ENCODE peak calls at places on chromosome 15, in five cellular contexts. J, K, Q, T and M are unnamed samples.

GRCh38 chr15:51094606-51095569 is at the start of gene TNFAIP8L3:
- DNase-seq in J (no peak), K (no peak), Q (peak), T (peak), M (peak)

GRCh38 chr15:85764649-85765277 is 30.0 kb downstream of the KLHL25 start:
- DNase-seq in J (no peak), K (no peak), Q (peak), T (no peak), M (no peak)

GRCh38 chr15:50341737-50342136 is 13.3 kb downstream of the GABPB1 start:
- DNase-seq in J (no peak), K (no peak), Q (no peak), T (no peak), M (no peak)

GRCh38 chr15:47422901-47423300 is 294.4 kb upstream of the SEMA6D start:
- DNase-seq in J (no peak), K (no peak), Q (no peak), T (no peak), M (no peak)

GRCh38 chr15:49832421-49832980 is 211.7 kb downstream of the DTWD1 start:
- DNase-seq in J (no peak), K (no peak), Q (peak), T (peak), M (peak)

GRCh38 chr15:72796515-72797337 is 13.2 kb upstream of the ADPGK start:
- DNase-seq in J (no peak), K (peak), Q (peak), T (no peak), M (peak)

GRCh38 chr15:99707481-99708270 is 25.6 kb downstream of the LYSMD4 start:
- DNase-seq in J (no peak), K (no peak), Q (no peak), T (no peak), M (no peak)

GRCh38 chr15:94205366-94205765 is 26.0 kb upstream of the MCTP2 start:
- DNase-seq in J (no peak), K (no peak), Q (no peak), T (no peak), M (no peak)

GRCh38 chr15:90929709-90930019 is 2.7 kb downstream of the HDDC3 start:
- DNase-seq in J (no peak), K (no peak), Q (no peak), T (no peak), M (no peak)

GRCh38 chr15:52680041-52680391 is 828 bp upstream of the ATOSA start:
- DNase-seq in J (no peak), K (no peak), Q (peak), T (no peak), M (no peak)

GRCh38 chr15:31031471-31032064 is 40.1 kb upstream of the MTMR10 start:
- DNase-seq in J (peak), K (no peak), Q (no peak), T (no peak), M (no peak)

GRCh38 chr15:36294359-36294758 is 285.1 kb upstream of the CDIN1 start:
- DNase-seq in J (no peak), K (no peak), Q (no peak), T (no peak), M (no peak)

GRCh38 chr15:65285291-65286068 is 1.2 kb downstream of the PARP16 start:
- DNase-seq in J (no peak), K (no peak), Q (no peak), T (no peak), M (no peak)

GRCh38 chr15:64782751-64783150 is 7.4 kb upstream of the RBPMS2 start:
- DNase-seq in J (no peak), K (no peak), Q (no peak), T (no peak), M (no peak)

GRCh38 chr15:40275954-40276353 is 6.9 kb downstream of the ANKRD63 start:
- DNase-seq in J (no peak), K (no peak), Q (no peak), T (no peak), M (no peak)

GRCh38 chr15:63870403-63871209 is 36.9 kb upstream of the HERC1 start:
- DNase-seq in J (no peak), K (no peak), Q (no peak), T (peak), M (peak)

GRCh38 chr15:68405426-68406250 is 26.3 kb downstream of the ITGA11 start:
- DNase-seq in J (no peak), K (no peak), Q (no peak), T (no peak), M (no peak)

GRCh38 chr15:90988249-90988648 is 6.1 kb downstream of the PRC1 start:
- DNase-seq in J (no peak), K (no peak), Q (peak), T (no peak), M (no peak)

GRCh38 chr15:63908986-63909385 is 75.2 kb upstream of the HERC1 start:
- DNase-seq in J (no peak), K (no peak), Q (no peak), T (no peak), M (no peak)

GRCh38 chr15:40555876-40556275 is 9.0 kb downstream of the CCDC32 start:
- DNase-seq in J (no peak), K (no peak), Q (no peak), T (no peak), M (no peak)

GRCh38 chr15:68321229-68321628 is 43.7 kb downstream of the FEM1B start:
- DNase-seq in J (no peak), K (no peak), Q (no peak), T (no peak), M (no peak)

GRCh38 chr15:80989110-80989517 is 505 bp downstream of the MESD start:
- DNase-seq in J (no peak), K (no peak), Q (no peak), T (no peak), M (no peak)

GRCh38 chr15:59812185-59812870 is 123.2 kb upstream of the BNIP2 start:
- DNase-seq in J (no peak), K (no peak), Q (no peak), T (no peak), M (no peak)

GRCh38 chr15:78205856-78206255 is 28.5 kb downstream of the ACSBG1 start:
- DNase-seq in J (no peak), K (no peak), Q (no peak), T (no peak), M (no peak)

GRCh38 chr15:82855286-82856092 is 46.1 kb downstream of the WHAMM start:
- DNase-seq in J (no peak), K (no peak), Q (no peak), T (no peak), M (no peak)

GRCh38 chr15:72312605-72313447 is 7.1 kb downstream of the CELF6 start:
- DNase-seq in J (no peak), K (peak), Q (peak), T (peak), M (peak)

GRCh38 chr15:60052796-60053195 is 48.7 kb downstream of the FOXB1 start:
- DNase-seq in J (no peak), K (no peak), Q (no peak), T (no peak), M (no peak)

GRCh38 chr15:50390549-50391264 is 33.5 kb upstream of the USP8 start:
- DNase-seq in J (peak), K (no peak), Q (no peak), T (no peak), M (no peak)

GRCh38 chr15:99997112-99997651 is 263.9 kb upstream of the LYSMD4 start:
- DNase-seq in J (no peak), K (no peak), Q (peak), T (no peak), M (no peak)

GRCh38 chr15:38660726-38661125 is 96.1 kb upstream of the RASGRP1 start:
- DNase-seq in J (no peak), K (no peak), Q (no peak), T (no peak), M (no peak)

GRCh38 chr15:94229591-94230365 is 1.6 kb upstream of the MCTP2 start:
- DNase-seq in J (peak), K (no peak), Q (no peak), T (no peak), M (no peak)

GRCh38 chr15:38377547-38378161 is 76.3 kb upstream of the FAM98B start:
- DNase-seq in J (no peak), K (no peak), Q (no peak), T (no peak), M (no peak)

GRCh38 chr15:28984421-28985375 is 98.9 kb downstream of the APBA2 start:
- DNase-seq in J (no peak), K (no peak), Q (peak), T (peak), M (peak)

GRCh38 chr15:48332642-48333034 is 1.4 kb downstream of the DUT start:
- DNase-seq in J (no peak), K (no peak), Q (no peak), T (no peak), M (peak)

GRCh38 chr15:101045236-101045646 is 126.1 kb downstream of the LRRK1 start:
- DNase-seq in J (no peak), K (no peak), Q (no peak), T (no peak), M (no peak)

GRCh38 chr15:76840830-76841460 is 64.2 kb downstream of the SCAPER start:
- DNase-seq in J (no peak), K (peak), Q (peak), T (peak), M (no peak)

DNA sequence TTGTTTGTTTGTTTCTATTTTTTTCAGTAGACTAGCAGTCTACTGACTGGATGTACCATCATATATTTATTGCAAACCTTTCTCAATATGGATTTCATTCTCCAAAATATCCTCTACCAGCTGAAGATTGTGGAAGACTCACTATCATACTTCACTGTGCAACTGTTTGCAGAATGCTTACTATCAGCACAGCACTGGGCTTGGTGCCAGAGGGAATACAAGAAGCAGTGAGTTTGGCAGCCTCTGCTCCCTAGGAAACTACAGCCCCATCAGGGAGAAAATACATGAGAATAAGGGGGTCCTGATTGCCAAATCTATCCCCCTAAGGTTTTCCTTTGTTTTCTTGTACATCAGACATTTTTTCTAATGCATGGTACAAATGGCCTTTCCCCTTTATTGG is 27.5 kb downstream of the AQP9 start:
- DNase-seq in J (no peak), K (no peak), Q (no peak), T (peak), M (no peak)
- TF ChIP-seq JUND in J (no peak), K (no peak), Q (no peak), T (no peak), M (no peak)

DNA sequence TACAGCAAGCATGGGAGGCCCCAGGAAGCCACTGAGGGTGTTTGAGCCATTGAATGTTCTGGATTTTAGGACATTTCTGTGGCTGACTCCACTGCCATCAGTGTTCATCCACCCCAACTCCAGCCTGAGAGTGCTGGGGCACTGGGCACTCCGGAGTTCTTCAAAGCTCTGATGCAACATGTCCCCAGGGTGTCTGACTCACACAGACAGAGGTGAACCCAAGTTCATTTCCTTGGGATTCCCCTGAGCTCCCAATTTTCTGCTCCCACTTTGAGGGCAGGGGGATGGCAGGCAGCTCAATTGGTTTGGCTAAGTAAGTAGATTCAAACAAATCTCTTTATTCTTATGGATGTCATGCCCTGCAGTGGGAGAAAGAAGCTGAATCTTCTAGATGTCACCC is 2.2 kb downstream of the STRA6 start:
- DNase-seq in J (no peak), K (peak), Q (peak), T (no peak), M (peak)
- TF ChIP-seq JUND in J (no peak), K (no peak), Q (no peak), T (no peak), M (no peak)

GRCh38 chr15:79450648-79451047 is 18.5 kb downstream of the MINAR1 start:
- DNase-seq in J (no peak), K (no peak), Q (peak), T (peak), M (peak)
- TF ChIP-seq JUND in J (no peak), K (no peak), Q (no peak), T (no peak), M (no peak)

GRCh38 chr15:95284487-95284886 is 1046.0 kb upstream of the NR2F2 start:
- DNase-seq in J (no peak), K (no peak), Q (no peak), T (no peak), M (no peak)

GRCh38 chr15:95286316-95286880 is 1044.1 kb upstream of the NR2F2 start:
- DNase-seq in J (no peak), K (no peak), Q (no peak), T (no peak), M (no peak)

GRCh38 chr15:95287774-95288173 is 1042.7 kb upstream of the NR2F2 start:
- DNase-seq in J (no peak), K (no peak), Q (no peak), T (no peak), M (no peak)

GRCh38 chr15:95286911-95287769 is 1043.4 kb upstream of the NR2F2 start:
- DNase-seq in J (peak), K (no peak), Q (no peak), T (no peak), M (no peak)

GRCh38 chr15:95284933-95285401 is 1045.5 kb upstream of the NR2F2 start:
- DNase-seq in J (no peak), K (no peak), Q (no peak), T (no peak), M (peak)
- TF ChIP-seq JUND in J (no peak), K (no peak), Q (no peak), T (no peak), M (no peak)

GRCh38 chr15:67189326-67190051 is 65.0 kb downstream of the AAGAB start:
- DNase-seq in J (no peak), K (no peak), Q (no peak), T (no peak), M (no peak)
- TF ChIP-seq JUND in J (no peak), K (no peak), Q (no peak), T (no peak), M (no peak)

DNA sequence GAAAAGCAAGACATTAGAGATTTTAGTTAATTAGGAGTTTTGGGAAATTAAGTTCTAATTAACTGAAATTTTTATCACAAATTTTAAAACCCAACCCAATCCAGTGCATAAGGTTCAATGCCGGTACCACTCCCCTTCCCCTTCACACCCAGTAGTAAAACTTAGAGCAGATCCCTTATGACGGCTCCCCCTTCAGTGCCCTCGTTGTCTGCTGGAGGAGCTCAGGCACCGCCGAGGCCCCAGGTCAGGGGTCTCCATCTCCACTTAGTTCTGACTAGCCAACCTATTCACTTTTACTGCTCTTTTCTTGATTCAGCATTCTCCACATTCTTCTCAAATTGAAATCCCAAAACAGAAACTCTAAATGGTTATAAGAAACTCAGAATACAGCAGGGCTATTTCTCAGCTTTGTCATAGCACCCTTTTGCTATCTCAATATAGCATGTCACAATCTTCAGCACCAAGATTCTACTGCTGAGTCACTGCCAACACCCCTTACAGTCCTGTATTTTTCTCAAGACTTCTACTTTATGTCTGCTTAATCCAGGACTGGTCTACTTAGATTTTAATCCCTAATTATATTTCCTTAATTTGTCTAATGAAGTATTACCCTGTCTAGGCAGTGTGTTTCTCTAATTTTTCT is 39.8 kb downstream of the TUBGCP4 start:
- DNase-seq in J (no peak), K (no peak), Q (no peak), T (no peak), M (no peak)
- TF ChIP-seq JUND in J (no peak), K (no peak), Q (no peak), T (no peak), M (no peak)

DNA sequence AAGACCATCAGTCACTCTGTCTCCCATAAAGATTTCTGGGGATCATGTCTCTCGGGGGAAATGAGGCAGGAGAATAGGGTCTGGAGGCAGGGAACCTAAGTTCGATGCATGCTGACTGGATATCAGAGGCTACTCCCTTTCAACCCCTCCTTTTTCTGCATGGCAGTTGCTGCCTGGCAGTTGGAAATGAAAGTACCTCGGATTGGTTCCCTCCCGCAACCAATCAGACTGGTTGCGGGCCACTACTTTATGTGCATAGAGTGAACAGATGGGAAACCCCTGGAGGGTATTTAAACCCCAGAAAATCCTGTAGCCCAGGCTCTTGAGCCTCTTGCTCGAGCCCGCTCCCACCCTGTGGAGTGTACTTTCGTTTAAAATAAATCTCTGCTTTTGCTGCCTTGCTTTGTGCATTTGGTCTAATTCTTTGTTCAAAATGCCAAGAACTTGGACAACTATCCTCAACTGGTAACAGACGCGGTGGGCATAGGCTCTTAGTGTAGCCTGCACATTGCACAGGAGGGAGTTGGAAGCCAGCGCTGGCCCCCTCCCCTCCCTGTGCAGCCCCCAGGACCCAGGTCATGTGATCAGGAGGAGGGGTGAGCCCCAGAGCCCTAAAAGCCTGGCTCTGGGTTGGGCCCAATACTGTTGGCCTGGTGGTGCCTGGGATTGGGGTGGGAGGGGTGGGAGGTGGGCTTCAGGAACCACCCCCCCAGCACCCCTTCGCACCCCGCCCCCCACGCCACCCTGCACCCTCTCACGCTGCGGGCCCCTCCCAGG is 26.9 kb downstream of the RHCG start:
- DNase-seq in J (no peak), K (no peak), Q (no peak), T (no peak), M (no peak)
- TF ChIP-seq JUND in J (no peak), K (no peak), Q (no peak), T (no peak), M (no peak)

GRCh38 chr15:62617741-62618140 is 424.8 kb upstream of the TPM1 start:
- DNase-seq in J (no peak), K (no peak), Q (no peak), T (no peak), M (no peak)
- TF ChIP-seq JUND in J (no peak), K (no peak), Q (peak), T (no peak), M (no peak)

DNA sequence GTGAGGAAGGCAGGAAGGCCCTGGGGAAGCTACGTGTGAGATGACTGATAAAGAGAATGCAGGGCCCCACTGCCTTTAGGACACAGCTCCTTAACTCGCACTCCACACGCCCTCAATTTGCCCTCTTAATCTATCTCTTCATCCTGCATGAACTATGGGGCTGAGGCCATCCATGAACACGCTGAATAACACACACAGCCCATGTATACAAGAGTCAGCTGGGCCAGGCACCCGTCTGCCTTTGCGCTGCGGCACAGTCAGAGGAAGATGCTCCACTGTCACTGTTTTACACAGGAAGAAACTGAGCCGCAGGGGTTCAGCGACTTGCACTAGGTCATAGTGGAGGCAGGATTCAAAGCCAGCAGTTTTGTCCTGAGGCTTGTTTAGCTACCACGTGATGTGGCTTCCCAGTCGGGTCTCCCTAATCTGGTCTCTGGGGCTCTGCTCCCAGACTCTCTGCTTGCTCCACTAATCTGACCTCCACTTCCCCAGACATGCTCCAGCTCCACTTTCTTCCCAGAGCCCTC is 44.0 kb downstream of the TLE3 start:
- DNase-seq in J (no peak), K (no peak), Q (no peak), T (no peak), M (no peak)
- TF ChIP-seq JUND in J (no peak), K (no peak), Q (no peak), T (no peak), M (no peak)